ENCODE peak calls at places on chromosome 5, in eight cellular contexts. U, R, B, G, I, M, C and S are unnamed samples.

GRCh38 chr5:180046656-180047055 is 24.9 kb downstream of the RNF130 start:
- DNase-seq in U (no peak), R (no peak), B (no peak), G (no peak), I (no peak), M (no peak), C (no peak), S (no peak)

GRCh38 chr5:152290181-152290580 is 114.9 kb downstream of the NMUR2 start:
- DNase-seq in U (no peak), R (no peak), B (no peak), G (no peak), I (no peak), M (no peak), C (no peak), S (no peak)

GRCh38 chr5:54288568-54289217 is 21.7 kb downstream of the ARL15 start:
- DNase-seq in U (no peak), R (no peak), B (no peak), G (no peak), I (no peak), M (no peak), C (no peak), S (no peak)

GRCh38 chr5:61052870-61053269 is 107.9 kb downstream of the NDUFAF2 start:
- DNase-seq in U (no peak), R (no peak), B (no peak), G (peak), I (no peak), M (no peak), C (no peak), S (no peak)

GRCh38 chr5:125461641-125462072 is 715.2 kb upstream of the ZNF608 start:
- DNase-seq in U (no peak), R (no peak), B (no peak), G (no peak), I (no peak), M (no peak), C (no peak), S (no peak)

GRCh38 chr5:107430077-107430625 is 240.6 kb downstream of the EFNA5 start:
- DNase-seq in U (no peak), R (no peak), B (no peak), G (no peak), I (no peak), M (no peak), C (no peak), S (no peak)

GRCh38 chr5:66757219-66757833 is 161.1 kb downstream of the MAST4 start:
- DNase-seq in U (no peak), R (no peak), B (no peak), G (peak), I (no peak), M (peak), C (peak), S (no peak)

GRCh38 chr5:128512894-128513293 is 25.2 kb downstream of the FBN2 start:
- DNase-seq in U (no peak), R (no peak), B (no peak), G (no peak), I (no peak), M (no peak), C (no peak), S (no peak)

GRCh38 chr5:76693141-76693540 is 22.8 kb upstream of the F2R start:
- DNase-seq in U (no peak), R (no peak), B (no peak), G (no peak), I (no peak), M (no peak), C (no peak), S (no peak)

GRCh38 chr5:93904917-93905316 is 163.5 kb upstream of the POU5F2 start:
- DNase-seq in U (no peak), R (no peak), B (no peak), G (no peak), I (no peak), M (no peak), C (no peak), S (no peak)

GRCh38 chr5:32598270-32598937 is 13.0 kb downstream of the SUB1 start:
- DNase-seq in U (no peak), R (no peak), B (no peak), G (no peak), I (no peak), M (no peak), C (no peak), S (no peak)

GRCh38 chr5:31738199-31738598 is 99.3 kb downstream of the PDZD2 start:
- DNase-seq in U (no peak), R (no peak), B (no peak), G (no peak), I (no peak), M (no peak), C (no peak), S (no peak)

GRCh38 chr5:61969761-61970160 is 336.2 kb upstream of the KIF2A start:
- DNase-seq in U (no peak), R (no peak), B (no peak), G (no peak), I (no peak), M (no peak), C (no peak), S (no peak)

GRCh38 chr5:430214-430925 is 12.6 kb upstream of the EXOC3 start:
- DNase-seq in U (no peak), R (no peak), B (no peak), G (no peak), I (no peak), M (no peak), C (no peak), S (no peak)

GRCh38 chr5:163696270-163696887 is 191.0 kb downstream of the MAT2B start:
- DNase-seq in U (no peak), R (peak), B (no peak), G (peak), I (no peak), M (peak), C (peak), S (peak)

GRCh38 chr5:170534177-170534576 is 30.4 kb downstream of the KCNIP1 start:
- DNase-seq in U (no peak), R (no peak), B (no peak), G (no peak), I (no peak), M (no peak), C (no peak), S (no peak)